ENCODE peak calls at places on chromosome 20, in seven cellular contexts. One of them, this sample, is unnamed.

GRCh38 chr20:2237059-2237458 is 58.7 kb upstream of the TGM3 start:
- DNase-seq in stimulated activated naive CD4-positive, alpha-beta T cell treated with Interleukin-2 at 50 U/mL for 16 hours: no peak
- DNase-seq in astrocyte of the spinal cord: peak; percentile 96
- DNase-seq in AG09309: peak; percentile 99
- DNase-seq in RWPE1: peak; percentile 89
- DNase-seq in CD4-positive, alpha-beta T cell: no peak
- DNase-seq in putamen: no peak
- DNase-seq in this sample: no peak

GRCh38 chr20:24648481-24648880 is 179.1 kb downstream of the SYNDIG1 start:
- DNase-seq in stimulated activated naive CD4-positive, alpha-beta T cell treated with Interleukin-2 at 50 U/mL for 16 hours: no peak
- DNase-seq in astrocyte of the spinal cord: peak; percentile 59
- DNase-seq in AG09309: no peak
- DNase-seq in RWPE1: no peak
- DNase-seq in CD4-positive, alpha-beta T cell: no peak
- DNase-seq in putamen: no peak
- DNase-seq in this sample: no peak

GRCh38 chr20:40719330-40719729 is 30.3 kb upstream of the MAFB start:
- DNase-seq in stimulated activated naive CD4-positive, alpha-beta T cell treated with Interleukin-2 at 50 U/mL for 16 hours: no peak
- DNase-seq in astrocyte of the spinal cord: no peak
- DNase-seq in AG09309: no peak
- DNase-seq in RWPE1: no peak
- DNase-seq in CD4-positive, alpha-beta T cell: no peak
- DNase-seq in putamen: no peak
- DNase-seq in this sample: no peak

GRCh38 chr20:58585753-58586540 is 65.1 kb upstream of the STX16 start:
- DNase-seq in stimulated activated naive CD4-positive, alpha-beta T cell treated with Interleukin-2 at 50 U/mL for 16 hours: no peak
- DNase-seq in astrocyte of the spinal cord: no peak
- DNase-seq in AG09309: no peak
- DNase-seq in RWPE1: no peak
- DNase-seq in CD4-positive, alpha-beta T cell: no peak
- DNase-seq in putamen: no peak
- DNase-seq in this sample: no peak

GRCh38 chr20:54139188-54139587 is 34.6 kb downstream of the CYP24A1 start:
- DNase-seq in stimulated activated naive CD4-positive, alpha-beta T cell treated with Interleukin-2 at 50 U/mL for 16 hours: no peak
- DNase-seq in astrocyte of the spinal cord: no peak
- DNase-seq in AG09309: no peak
- DNase-seq in RWPE1: no peak
- DNase-seq in CD4-positive, alpha-beta T cell: no peak
- DNase-seq in putamen: no peak
- DNase-seq in this sample: no peak

GRCh38 chr20:54152227-54153040 is 21.4 kb downstream of the CYP24A1 start:
- DNase-seq in stimulated activated naive CD4-positive, alpha-beta T cell treated with Interleukin-2 at 50 U/mL for 16 hours: no peak
- DNase-seq in astrocyte of the spinal cord: no peak
- DNase-seq in AG09309: no peak
- DNase-seq in RWPE1: no peak
- DNase-seq in CD4-positive, alpha-beta T cell: no peak
- DNase-seq in putamen: no peak
- DNase-seq in this sample: no peak

GRCh38 chr20:21512634-21513180 is 1.2 kb downstream of the NKX2-2 start:
- DNase-seq in stimulated activated naive CD4-positive, alpha-beta T cell treated with Interleukin-2 at 50 U/mL for 16 hours: no peak
- DNase-seq in astrocyte of the spinal cord: no peak
- DNase-seq in AG09309: no peak
- DNase-seq in RWPE1: no peak
- DNase-seq in CD4-positive, alpha-beta T cell: no peak
- DNase-seq in putamen: peak; percentile 72
- DNase-seq in this sample: no peak

GRCh38 chr20:32189691-32190607 is 17.6 kb downstream of the PLAGL2 start:
- DNase-seq in stimulated activated naive CD4-positive, alpha-beta T cell treated with Interleukin-2 at 50 U/mL for 16 hours: peak; percentile 30
- DNase-seq in astrocyte of the spinal cord: peak; percentile 36
- DNase-seq in AG09309: no peak
- DNase-seq in RWPE1: no peak
- DNase-seq in CD4-positive, alpha-beta T cell: peak; percentile 27
- DNase-seq in putamen: no peak
- DNase-seq in this sample: no peak